ENCODE peak calls at places on chromosomes 2 and 18, in nine cellular contexts. M is lower lobe of right lung, G is cardiac muscle cell, K is epithelial cell of esophagus, B is thoracic aorta, Z is uterus, C is fibroblast of the aortic adventitia, I is GM12865, S is psoas muscle. J is an unnamed sample.

GRCh38 chr2:205477016-205477705 is 205.1 kb upstream of the NRP2 start:
- DNase-seq in S (no peak), Z (no peak), G (no peak), C (peak), I (no peak), K (no peak), B (no peak), M (no peak), J (peak)

GRCh38 chr2:133812826-133813617 is 244.8 kb upstream of the NCKAP5 start:
- DNase-seq in K (peak), S (no peak), C (peak), I (no peak), G (no peak), Z (no peak), B (no peak), M (no peak), J (peak)

GRCh38 chr2:203626952-203627681 is 79.3 kb upstream of the CD28 start:
- DNase-seq in B (no peak), K (no peak), C (peak), Z (no peak), M (no peak), G (no peak), I (no peak), S (no peak), J (peak)

GRCh38 chr2:176122266-176122632 is 270 bp upstream of the HOXD9 start:
- DNase-seq in G (no peak), M (no peak), I (no peak), B (no peak), S (no peak), K (no peak), C (no peak), Z (no peak), J (no peak)

GRCh38 chr2:200615247-200615646 is 29.4 kb downstream of the AOX1 start:
- DNase-seq in B (no peak), S (no peak), Z (no peak), M (no peak), G (no peak), K (peak), I (peak), C (peak), J (peak)

GRCh38 chr2:239465017-239466001 is 64.5 kb upstream of the HDAC4 start:
- DNase-seq in Z (peak), M (peak), B (peak), I (no peak), G (no peak), K (no peak), C (no peak), S (peak), J (peak)

GRCh38 chr18:56711706-56712445 is 60.7 kb downstream of the WDR7 start:
- DNase-seq in I (no peak), M (no peak), C (peak), G (no peak), K (no peak), S (no peak), B (no peak), Z (no peak), J (peak)

GRCh38 chr2:86482034-86482433 is 40.9 kb downstream of the KDM3A start:
- DNase-seq in I (no peak), Z (no peak), S (no peak), G (no peak), M (no peak), K (peak), C (no peak), B (no peak), J (no peak)

GRCh38 chr2:210363261-210363660 is 48.3 kb upstream of the MYL1 start:
- DNase-seq in G (peak), C (no peak), B (no peak), S (no peak), M (no peak), Z (no peak), I (peak), K (peak), J (no peak)

GRCh38 chr18:1103567-1103966 is 198.9 kb downstream of the ADCYAP1 start:
- DNase-seq in M (no peak), G (no peak), I (no peak), Z (no peak), K (no peak), B (no peak), S (no peak), C (no peak), J (no peak)

GRCh38 chr18:34787931-34788532 is 77.9 kb downstream of the DTNA start:
- DNase-seq in G (peak), K (peak), B (no peak), M (no peak), I (peak), Z (peak), S (no peak), C (peak), J (peak)

GRCh38 chr2:196944570-196944969 is 18.1 kb upstream of the PGAP1 start:
- DNase-seq in C (no peak), M (no peak), G (no peak), Z (no peak), B (no peak), I (peak), S (no peak), K (no peak), J (no peak)

GRCh38 chr18:22427797-22428549 is 10.3 kb upstream of the CTAGE1 start:
- DNase-seq in K (no peak), M (no peak), G (no peak), C (peak), S (no peak), Z (no peak), B (no peak), I (no peak), J (no peak)

GRCh38 chr2:226228080-226228479 is 571.5 kb downstream of the IRS1 start:
- DNase-seq in G (no peak), K (no peak), Z (no peak), I (no peak), S (no peak), C (no peak), B (no peak), M (no peak), J (no peak)
- TF ChIP-seq CTCF in G (no peak), K (no peak), Z (no peak), I (no peak), S (no peak), C (no peak), B (no peak), M (no peak), J (no peak)

DNA sequence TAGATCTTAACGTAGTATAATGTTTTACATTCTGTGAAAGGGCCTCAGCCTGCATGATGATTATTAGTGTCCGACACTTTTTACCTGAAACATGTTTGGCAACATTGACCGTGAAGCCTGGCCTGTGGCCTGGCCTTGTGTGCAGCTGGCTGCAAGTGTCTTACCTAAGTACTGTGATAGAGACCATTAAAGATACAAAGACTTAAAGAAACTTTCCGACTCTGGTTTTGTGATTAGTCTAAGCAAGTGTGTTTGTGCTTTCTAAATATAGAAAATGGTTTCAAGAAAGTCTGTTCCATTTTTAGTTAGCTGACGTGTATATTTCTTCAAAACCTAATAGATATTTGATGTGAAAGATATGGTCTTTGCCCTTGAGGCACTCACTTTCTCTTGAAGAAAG is 601.8 kb downstream of the LRP1B start:
- DNase-seq in G (no peak), S (no peak), K (no peak), I (peak), B (no peak), Z (no peak), C (no peak), M (no peak), J (no peak)
- H3K4me3 ChIP-seq in G (no peak), S (no peak), K (no peak), I (no peak), B (no peak), Z (no peak), C (no peak), M (no peak), J (no peak)

GRCh38 chr2:230902180-230902899 is 22.7 kb downstream of the GPR55 start:
- DNase-seq in K (peak), M (no peak), C (peak), G (peak), S (no peak), B (no peak), I (peak), Z (no peak), J (peak)
- TF ChIP-seq CTCF in K (peak), M (peak), C (peak), G (peak), S (peak), B (no peak), I (peak), Z (no peak), J (peak)

DNA sequence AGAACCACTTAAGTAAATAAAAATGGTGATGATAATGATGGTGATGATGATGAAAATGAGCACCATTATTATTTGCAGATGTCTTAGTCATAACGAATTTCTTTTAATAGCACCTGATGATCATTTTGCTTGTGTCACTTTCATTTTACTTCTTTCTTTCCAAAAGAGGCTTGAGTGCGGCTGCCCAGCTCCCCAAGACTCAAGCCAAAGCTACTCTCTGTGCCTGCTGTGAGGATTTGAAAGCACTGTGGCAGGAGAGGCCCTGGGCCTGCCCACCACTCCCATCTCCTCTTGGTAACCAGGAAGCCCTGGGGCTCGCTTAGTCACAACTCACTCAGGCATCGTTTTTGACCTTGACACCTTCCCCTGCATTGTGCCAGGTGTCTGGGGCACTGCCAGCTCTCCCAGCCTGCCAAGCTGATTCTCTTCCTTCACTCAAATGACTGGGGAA is 41.2 kb downstream of the RPL37A start:
- DNase-seq in G (no peak), K (peak), C (no peak), S (peak), B (no peak), M (peak), Z (peak), I (peak), J (no peak)
- H3K4me3 ChIP-seq in G (no peak), K (no peak), C (no peak), S (no peak), B (no peak), M (no peak), Z (no peak), I (no peak), J (no peak)

DNA sequence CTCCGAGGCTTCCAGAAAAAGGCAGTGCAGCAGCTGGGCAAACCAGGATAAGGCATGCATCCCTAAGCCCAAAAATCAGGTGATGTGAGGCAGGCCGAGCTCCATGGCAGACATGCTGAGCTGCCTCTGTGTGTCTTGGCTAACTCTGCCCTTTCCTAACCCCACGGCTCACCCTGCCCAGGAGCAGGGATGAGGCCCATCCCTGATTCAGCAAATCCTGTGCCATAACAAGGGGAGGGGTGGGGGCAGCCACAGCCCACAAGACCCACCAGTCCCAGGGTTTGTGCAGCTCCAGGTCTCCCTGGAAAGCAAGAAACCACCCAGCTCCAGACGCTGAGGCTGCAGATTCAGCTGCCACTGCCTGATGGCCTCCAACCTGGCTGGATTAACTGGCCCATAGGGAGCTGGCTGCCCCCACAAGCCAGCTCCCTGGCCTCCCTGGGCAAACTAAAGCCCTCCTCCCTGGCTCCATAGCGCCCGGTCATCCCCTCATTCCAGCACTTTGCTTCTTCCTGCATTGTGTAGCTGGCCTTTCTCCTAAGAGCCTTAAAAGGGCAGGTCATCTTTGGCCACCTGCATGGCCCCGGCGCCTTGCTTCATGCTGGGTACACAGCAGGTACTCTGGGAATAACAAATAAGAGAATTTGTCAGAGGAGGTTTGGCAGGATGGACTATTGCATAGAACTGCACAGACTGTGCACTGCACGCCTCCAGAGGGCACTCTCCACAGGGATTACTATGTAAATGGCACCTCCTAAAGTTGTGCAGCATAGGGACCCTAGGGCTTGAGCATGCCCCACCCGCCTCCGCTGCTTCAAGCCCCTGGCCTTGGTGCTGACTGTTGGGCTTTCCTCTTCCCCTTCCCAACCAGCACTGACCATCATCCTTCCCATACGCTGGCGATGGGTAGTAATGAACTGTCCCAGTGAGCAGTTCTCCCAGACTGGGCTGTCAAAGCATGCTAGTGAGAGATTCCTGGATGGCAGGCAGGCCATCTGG is 10.7 kb downstream of the STEAP3 start:
- DNase-seq in M (no peak), K (peak), S (no peak), I (peak), G (peak), B (no peak), C (peak), Z (no peak), J (no peak)
- TF ChIP-seq CTCF in M (no peak), K (peak), S (peak), I (peak), G (peak), B (no peak), C (peak), Z (no peak), J (peak)

DNA sequence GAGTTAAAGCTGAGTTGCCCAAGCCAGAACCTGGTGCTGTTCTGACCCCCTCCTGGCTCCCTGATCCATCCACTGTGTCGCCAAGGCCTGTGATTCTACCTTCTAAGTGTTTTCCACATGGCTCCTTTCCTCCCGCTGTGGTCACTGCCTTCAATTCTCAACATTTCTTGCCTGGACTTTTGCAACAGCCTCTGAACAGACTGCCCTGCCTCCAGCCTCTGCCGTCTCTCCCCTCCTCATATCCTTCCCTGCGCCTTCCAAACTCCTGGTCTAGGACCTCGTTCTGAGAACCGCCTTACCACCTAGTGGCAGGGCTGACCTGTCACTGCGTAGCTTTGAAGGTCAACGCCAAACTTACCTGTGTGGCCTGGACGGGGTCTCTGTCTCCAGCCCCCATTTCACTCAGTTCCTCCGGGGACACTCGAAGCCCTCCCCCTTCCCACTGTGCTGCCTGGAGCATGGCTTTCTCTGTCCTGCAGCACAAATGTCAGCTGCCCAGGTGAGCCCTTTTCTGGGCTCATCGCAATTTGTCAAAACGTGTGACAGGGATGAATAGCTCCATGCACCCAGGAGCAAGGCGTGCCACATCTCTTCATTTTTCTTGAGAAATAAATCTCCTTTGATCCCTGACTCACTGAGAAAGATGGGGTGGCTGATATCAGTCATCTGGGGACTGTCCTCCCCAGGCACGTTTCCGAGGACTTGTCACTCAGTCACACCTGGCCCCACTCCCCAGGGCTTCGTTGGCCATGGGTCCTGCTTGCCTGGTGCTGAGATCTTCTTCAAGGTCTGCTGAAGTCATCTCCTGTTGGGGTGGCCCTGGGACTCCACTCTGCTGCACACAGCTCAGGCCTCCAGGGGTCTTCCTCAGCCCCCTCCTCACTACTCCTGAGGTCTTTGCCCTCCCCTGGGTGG is 46.7 kb downstream of the LDLRAD4 start:
- DNase-seq in M (no peak), C (no peak), I (no peak), G (no peak), S (no peak), K (no peak), Z (no peak), B (no peak), J (no peak)
- H3K4me3 ChIP-seq in M (no peak), C (no peak), I (no peak), G (no peak), S (no peak), K (no peak), Z (no peak), B (peak), J (no peak)

GRCh38 chr2:44107086-44107740 is 61.5 kb upstream of the PPM1B start:
- DNase-seq in S (no peak), M (no peak), C (no peak), G (no peak), Z (no peak), K (no peak), I (peak), B (no peak), J (no peak)
- TF ChIP-seq CTCF in S (no peak), M (no peak), C (no peak), G (no peak), Z (no peak), K (no peak), I (no peak), B (no peak), J (no peak)

DNA sequence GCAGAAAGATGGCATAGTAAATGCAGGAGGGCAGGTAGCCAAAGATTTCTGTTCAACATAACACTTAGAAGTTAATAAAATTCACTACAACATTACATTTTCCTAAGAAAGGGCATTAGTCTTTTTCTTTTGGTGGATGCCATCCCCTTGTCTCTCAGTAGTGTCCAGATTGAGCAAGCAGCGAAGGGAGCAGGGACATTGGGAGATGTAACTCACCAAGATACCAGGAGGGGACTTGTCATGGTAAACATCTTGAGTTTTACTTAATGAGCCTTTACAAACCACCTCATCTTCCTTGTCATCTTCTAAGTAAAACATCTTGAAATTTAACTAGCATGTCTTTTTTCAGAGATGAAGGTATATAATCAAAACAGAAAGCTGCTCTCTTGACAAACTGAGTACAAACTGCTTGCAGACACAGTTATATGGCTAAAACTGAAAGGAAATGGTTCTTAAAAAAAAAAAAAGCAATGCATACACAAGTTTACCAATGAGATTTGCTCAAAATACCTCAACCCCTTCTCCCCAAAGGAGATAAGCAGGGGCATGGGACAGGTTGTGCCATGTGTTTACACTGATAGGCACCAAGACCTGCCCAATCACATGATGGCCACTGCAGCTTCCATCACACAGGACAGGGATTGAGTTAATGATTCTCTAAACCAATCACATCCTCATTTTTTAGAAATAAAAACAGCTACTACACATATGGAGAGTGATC is 30.3 kb downstream of the LPIN2 start:
- DNase-seq in S (no peak), C (no peak), G (no peak), B (no peak), M (no peak), Z (no peak), K (no peak), I (no peak), J (no peak)
- H3K4me3 ChIP-seq in S (no peak), C (peak), G (no peak), B (peak), M (peak), Z (no peak), K (no peak), I (peak), J (no peak)

GRCh38 chr18:62400916-62401315 is 75.8 kb downstream of the TNFRSF11A start:
- DNase-seq in B (no peak), Z (no peak), M (no peak), I (no peak), K (no peak), G (no peak), S (no peak), C (no peak), J (no peak)

GRCh38 chr18:62402342-62402948 is 77.3 kb downstream of the TNFRSF11A start:
- DNase-seq in B (no peak), G (no peak), K (no peak), Z (no peak), I (no peak), S (no peak), C (no peak), M (no peak), J (no peak)

GRCh38 chr18:62398291-62398690 is 73.2 kb downstream of the TNFRSF11A start:
- DNase-seq in I (no peak), K (no peak), G (no peak), B (no peak), M (no peak), Z (no peak), C (no peak), S (no peak), J (no peak)

GRCh38 chr18:62399306-62399705 is 74.2 kb downstream of the TNFRSF11A start:
- DNase-seq in G (no peak), S (no peak), C (no peak), I (no peak), B (no peak), M (no peak), K (no peak), Z (no peak), J (no peak)

DNA sequence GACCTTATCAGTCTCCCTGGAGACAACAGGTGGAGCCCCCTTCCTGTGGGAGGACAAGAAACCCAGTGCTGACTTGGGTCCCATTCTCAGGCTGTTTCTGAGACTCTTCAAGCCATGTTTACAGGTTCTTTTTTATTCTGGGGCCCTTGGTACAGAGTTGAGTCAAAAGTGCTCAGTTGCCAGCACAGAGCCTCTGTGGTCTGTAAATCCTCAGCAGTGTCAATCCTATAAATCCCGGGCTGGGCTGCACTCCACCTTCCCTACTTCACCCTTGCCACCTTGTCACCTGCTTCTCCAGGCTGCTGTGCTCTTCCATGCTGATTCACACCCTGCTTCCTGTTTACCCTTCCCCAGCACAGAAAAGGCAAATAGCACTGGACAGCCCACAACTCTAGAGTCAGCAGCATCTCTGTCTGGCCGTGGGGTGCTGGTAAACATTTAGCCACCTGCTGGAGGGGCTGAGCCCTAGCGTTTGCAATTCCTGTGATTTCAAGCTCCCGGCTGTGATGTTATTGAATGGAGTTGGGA is 74.7 kb downstream of the TNFRSF11A start:
- DNase-seq in B (no peak), G (peak), S (no peak), I (peak), K (peak), C (no peak), M (no peak), Z (no peak), J (no peak)
- TF ChIP-seq CTCF in B (no peak), G (peak), S (no peak), I (peak), K (peak), C (no peak), M (no peak), Z (no peak), J (peak)